ENCODE peak calls at places on chromosomes 2 and 18, in seven cellular contexts. T is tibial artery; W is upper lobe of right lung; J is cardiac muscle cell; I is PC-3; S is WERI-Rb-1; N is effector memory CD4-positive, alpha-beta T cell. R is an unnamed sample.

GRCh38 chr2:17864676-17865075 is 13.8 kb upstream of the KCNS3 start:
- DNase-seq in T (no peak), W (no peak), J (no peak), I (no peak), S (no peak), N (no peak), R (no peak)

GRCh38 chr2:48197618-48198017 is 291.3 kb upstream of the FBXO11 start:
- DNase-seq in T (no peak), W (no peak), J (no peak), I (no peak), S (no peak), N (no peak), R (no peak)

GRCh38 chr18:23307567-23308295 is 145.4 kb upstream of the RIOK3 start:
- DNase-seq in T (no peak), W (no peak), J (peak; percentile 64), I (peak; percentile 32), S (no peak), N (no peak), R (no peak)

GRCh38 chr2:202249864-202250263 is 11.5 kb upstream of the SUMO1 start:
- DNase-seq in T (no peak), W (no peak), J (no peak), I (no peak), S (no peak), N (no peak), R (peak; percentile 83)

GRCh38 chr2:30514134-30514860 is 67.3 kb downstream of the LCLAT1 start:
- DNase-seq in T (no peak), W (no peak), J (peak; percentile 61), I (peak; percentile 77), S (no peak), N (no peak), R (peak; percentile 90)

GRCh38 chr2:45069711-45070664 is 60.7 kb upstream of the SIX2 start:
- DNase-seq in T (no peak), W (no peak), J (no peak), I (no peak), S (peak; percentile 83), N (no peak), R (peak; percentile 27)

GRCh38 chr2:227626580-227627151 is 9.4 kb downstream of the SCYGR4 start:
- DNase-seq in T (no peak), W (no peak), J (no peak), I (no peak), S (no peak), N (no peak), R (no peak)

GRCh38 chr2:224046752-224047151 is 7.7 kb upstream of the SERPINE2 start:
- DNase-seq in T (no peak), W (no peak), J (peak; percentile 43), I (no peak), S (no peak), N (no peak), R (no peak)

GRCh38 chr2:37558622-37559021 is 112.8 kb downstream of the CDC42EP3 start:
- DNase-seq in T (peak; percentile 55), W (no peak), J (no peak), I (no peak), S (no peak), N (no peak), R (no peak)

GRCh38 chr2:205198130-205198505 is 484.2 kb upstream of the NRP2 start:
- DNase-seq in T (no peak), W (no peak), J (peak; percentile 84), I (peak; percentile 57), S (no peak), N (no peak), R (no peak)

DNA sequence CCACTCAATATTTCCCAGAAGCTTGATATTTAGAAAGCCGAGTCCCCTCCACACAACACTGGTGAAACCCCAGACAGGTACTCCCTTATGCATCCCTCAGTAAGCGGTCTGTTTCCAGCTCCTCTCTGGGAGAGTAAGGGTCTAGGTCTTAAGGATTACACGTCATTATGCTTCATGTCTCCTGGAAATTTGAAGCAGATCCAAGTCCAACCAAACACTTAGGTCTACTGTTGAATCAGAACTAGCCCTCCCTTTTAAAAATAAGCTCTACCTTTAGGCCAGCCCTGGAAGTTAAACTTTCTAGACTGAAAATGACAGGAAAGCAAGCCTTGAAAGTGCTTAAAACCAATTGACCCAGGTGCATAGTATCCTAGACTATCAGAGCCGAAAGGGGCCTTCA is 1.5 kb upstream of the OST4 start:
- DNase-seq in T (no peak), W (no peak), J (peak; percentile 70), I (no peak), S (no peak), N (no peak), R (no peak)
- H3K4me3 ChIP-seq in T (no peak overlapping the region), W (no peak overlapping the region), J (no peak overlapping the region), I (no peak overlapping the region), S (no peak overlapping the region), N (no peak overlapping the region), R (no peak overlapping the region)

GRCh38 chr2:219049282-219049681 is 8.0 kb upstream of the CFAP65 start:
- DNase-seq in T (no peak), W (no peak), J (no peak), I (peak; percentile 66), S (no peak), N (no peak), R (no peak)
- H3K27me3 ChIP-seq in T (no peaks in the 10 kb centered on the region), W (peaks cover 32% of the 10 kb centered on the region), J (peaks cover 80% of the 10 kb centered on the region), I (peaks cover 8% of the 10 kb centered on the region), S (no peaks in the 10 kb centered on the region), N (no peaks in the 10 kb centered on the region), R (no peaks in the 10 kb centered on the region)

GRCh38 chr2:50290718-50291117 is 741.2 kb downstream of the NRXN1 start:
- DNase-seq in T (no peak), W (no peak), J (no peak), I (no peak), S (no peak), N (no peak), R (no peak)
- H3K4me3 ChIP-seq in T (no peak overlapping the region), W (no peak overlapping the region), J (no peak overlapping the region), I (no peak overlapping the region), S (no peak overlapping the region), N (no peak overlapping the region), R (no peak overlapping the region)

GRCh38 chr2:229712125-229712524 is 2.2 kb downstream of the DNER start:
- DNase-seq in T (no peak), W (no peak), J (peak; percentile 10), I (peak; percentile 26), S (no peak), N (no peak), R (no peak)
- H3K27me3 ChIP-seq in T (peaks cover 6% of the 10 kb centered on the region), W (peaks cover 58% of the 10 kb centered on the region), J (peaks cover 81% of the 10 kb centered on the region), I (peaks cover 61% of the 10 kb centered on the region), S (peaks cover 92% of the 10 kb centered on the region), N (peaks cover 33% of the 10 kb centered on the region), R (peaks cover 36% of the 10 kb centered on the region)

DNA sequence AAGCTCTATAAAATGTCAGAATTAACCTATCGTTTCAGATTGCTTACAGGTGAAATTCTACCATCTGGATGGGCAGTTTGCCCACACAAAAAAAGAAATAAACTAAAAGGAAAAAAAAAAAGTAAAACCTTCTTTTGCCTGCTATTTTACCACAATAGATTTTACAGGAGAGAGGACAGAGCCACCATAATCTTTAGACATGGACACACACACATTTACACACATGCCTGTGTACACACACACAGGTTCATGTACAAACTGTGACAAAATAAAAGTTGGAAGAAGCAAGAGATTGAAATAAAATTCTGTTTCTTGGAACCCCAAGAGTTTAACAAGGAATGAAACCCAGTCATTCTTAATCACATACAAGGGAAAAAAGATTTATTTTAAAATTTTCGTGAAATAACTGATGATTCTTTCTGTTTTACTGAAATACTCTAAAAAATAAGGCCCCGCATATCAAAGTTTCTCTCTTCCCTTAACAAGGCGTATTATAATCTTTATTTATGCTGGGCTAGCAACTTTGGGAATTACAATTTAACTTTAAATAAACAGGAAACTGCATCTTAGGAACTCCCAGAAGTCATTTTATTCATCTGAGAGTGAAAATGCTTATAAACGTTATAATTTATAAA is 166.9 kb downstream of the TCF4 start:
- DNase-seq in T (no peak), W (no peak), J (no peak), I (no peak), S (no peak), N (no peak), R (no peak)
- H3K4me3 ChIP-seq in T (no peak overlapping the region), W (peak overlapping the region; percentile 39), J (no peak overlapping the region), I (no peak overlapping the region), S (no peak overlapping the region), N (no peak overlapping the region), R (no peak overlapping the region)

DNA sequence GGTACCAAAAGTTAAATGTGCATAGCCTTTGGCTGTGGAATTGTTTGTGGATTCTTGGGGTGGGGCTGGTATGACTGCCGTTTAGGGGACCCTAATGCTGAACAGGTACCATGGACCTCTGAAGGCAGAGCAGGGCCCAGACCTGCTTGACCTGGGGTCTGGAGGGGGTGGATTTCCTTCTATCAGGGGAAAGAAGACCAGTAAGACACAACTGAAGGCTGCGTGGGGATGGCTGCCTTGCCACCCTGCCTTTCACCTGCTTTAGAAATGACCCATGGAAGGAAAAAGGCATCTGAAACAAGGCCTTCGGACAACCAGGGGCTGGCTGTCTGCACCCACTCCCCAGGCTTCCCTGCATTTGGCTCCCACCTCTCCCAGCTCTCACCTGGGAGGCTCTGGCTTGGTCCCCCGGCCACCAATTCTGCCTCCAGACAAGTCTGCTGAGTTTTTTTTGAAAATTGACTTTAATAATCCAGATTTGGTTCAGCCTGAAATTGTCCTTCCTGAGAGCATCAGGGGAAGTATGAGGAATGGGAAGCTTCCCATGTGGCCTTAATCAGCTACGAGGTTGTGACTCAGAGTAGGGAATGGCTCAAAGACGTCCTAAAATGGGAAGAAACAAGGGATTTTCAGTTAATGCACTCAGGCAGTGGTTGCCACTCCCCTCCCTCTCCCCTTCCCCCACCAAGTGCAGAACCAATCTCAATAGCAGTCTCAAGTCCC is 17.8 kb upstream of the RESP18 start:
- DNase-seq in T (no peak), W (no peak), J (peak; percentile 30), I (no peak), S (no peak), N (no peak), R (no peak)
- H3K27me3 ChIP-seq in T (no peaks in the 10 kb centered on the region), W (peaks cover 9% of the 10 kb centered on the region), J (peaks cover 22% of the 10 kb centered on the region), I (no peaks in the 10 kb centered on the region), S (no peaks in the 10 kb centered on the region), N (peaks cover 9% of the 10 kb centered on the region), R (peaks cover 5% of the 10 kb centered on the region)

R was measured in HAP-1.